ENCODE peak calls at places on chromosomes 12 and 14, in six cellular contexts. W, H, I, V, J and M are unnamed samples.

GRCh38 chr12:75842119-75842518 is 189.5 kb downstream of the PHLDA1 start:
- DNase-seq in W (no peak), H (no peak), I (peak), V (no peak), J (no peak), M (no peak)

GRCh38 chr12:42560977-42561376 is 28.6 kb downstream of the PRICKLE1 start:
- DNase-seq in W (no peak), H (no peak), I (no peak), V (no peak), J (no peak), M (no peak)

GRCh38 chr14:90850487-90850886 is 34.3 kb upstream of the TTC7B start:
- DNase-seq in W (no peak), H (no peak), I (peak), V (no peak), J (no peak), M (no peak)

GRCh38 chr12:132710062-132710421 is 600 bp upstream of the PGAM5 start:
- DNase-seq in W (no peak), H (no peak), I (no peak), V (peak), J (no peak), M (no peak)

GRCh38 chr12:481422-481821 is 21.7 kb downstream of the B4GALNT3 start:
- DNase-seq in W (no peak), H (no peak), I (no peak), V (peak), J (no peak), M (no peak)

GRCh38 chr14:90522585-90523191 is 125.9 kb downstream of the CALM1 start:
- DNase-seq in W (no peak), H (no peak), I (no peak), V (peak), J (no peak), M (no peak)

GRCh38 chr12:130161261-130162231 is 718 bp upstream of the FZD10 start:
- DNase-seq in W (no peak), H (no peak), I (no peak), V (peak), J (no peak), M (no peak)

GRCh38 chr14:21428930-21429329 is 27.0 kb downstream of the CHD8 start:
- DNase-seq in W (no peak), H (no peak), I (no peak), V (no peak), J (no peak), M (no peak)

GRCh38 chr12:120007272-120007671 is 18.2 kb downstream of the BICDL1 start:
- DNase-seq in W (peak), H (peak), I (no peak), V (no peak), J (peak), M (no peak)

GRCh38 chr12:95723693-95724384 is 66.7 kb downstream of the NTN4 start:
- DNase-seq in W (no peak), H (no peak), I (no peak), V (no peak), J (no peak), M (no peak)

GRCh38 chr14:63248211-63248610 is 44.0 kb downstream of the RHOJ start:
- DNase-seq in W (no peak), H (no peak), I (peak), V (peak), J (no peak), M (peak)

GRCh38 chr14:90677484-90678045 is 138.7 kb downstream of the TTC7B start:
- DNase-seq in W (no peak), H (no peak), I (peak), V (peak), J (peak), M (no peak)

GRCh38 chr12:114443607-114444421 is 37.9 kb upstream of the TBX5 start:
- DNase-seq in W (no peak), H (no peak), I (no peak), V (no peak), J (no peak), M (no peak)

GRCh38 chr14:61489932-61490331 is 168.6 kb downstream of the PRKCH start:
- DNase-seq in W (peak), H (no peak), I (no peak), V (no peak), J (no peak), M (no peak)

GRCh38 chr12:103505371-103506236 is 9.8 kb upstream of the C12orf42 start:
- DNase-seq in W (no peak), H (no peak), I (no peak), V (no peak), J (no peak), M (no peak)

GRCh38 chr12:31645944-31646343 is 13.5 kb upstream of the ETFBKMT start:
- DNase-seq in W (no peak), H (no peak), I (no peak), V (no peak), J (no peak), M (no peak)

GRCh38 chr12:4269279-4269991 is 4.1 kb upstream of the CCND2 start:
- DNase-seq in W (peak), H (peak), I (peak), V (peak), J (peak), M (no peak)

GRCh38 chr12:118187746-118188390 is 51.9 kb downstream of the PEBP1 start:
- DNase-seq in W (no peak), H (no peak), I (no peak), V (no peak), J (no peak), M (no peak)

GRCh38 chr12:27285395-27285794 is 41.3 kb downstream of the STK38L start:
- DNase-seq in W (no peak), H (no peak), I (peak), V (peak), J (no peak), M (no peak)

GRCh38 chr12:108586306-108586705 is 11.6 kb downstream of the TMEM119 start:
- DNase-seq in W (no peak), H (no peak), I (no peak), V (no peak), J (no peak), M (no peak)

GRCh38 chr12:121530600-121531355 is 50.0 kb downstream of the KDM2B start:
- DNase-seq in W (peak), H (peak), I (peak), V (peak), J (peak), M (peak)

GRCh38 chr12:10027311-10028099 is 3.0 kb upstream of the CLEC9A start:
- DNase-seq in W (peak), H (no peak), I (peak), V (peak), J (no peak), M (no peak)

GRCh38 chr12:118773956-118774723 is 207.2 kb upstream of the SRRM4 start:
- DNase-seq in W (no peak), H (no peak), I (no peak), V (no peak), J (no peak), M (no peak)

GRCh38 chr12:94207467-94208432 is 59.4 kb downstream of the PLXNC1 start:
- DNase-seq in W (peak), H (peak), I (no peak), V (no peak), J (no peak), M (no peak)

GRCh38 chr12:107429006-107429698 is 256.4 kb upstream of the PWP1 start:
- DNase-seq in W (no peak), H (no peak), I (no peak), V (no peak), J (no peak), M (no peak)

GRCh38 chr12:2539938-2540337 is 254.8 kb upstream of the FKBP4 start:
- DNase-seq in W (no peak), H (no peak), I (no peak), V (no peak), J (no peak), M (no peak)

GRCh38 chr12:116381240-116381743 is 103.8 kb upstream of the MED13L start:
- DNase-seq in W (no peak), H (no peak), I (no peak), V (no peak), J (no peak), M (no peak)

GRCh38 chr14:102661614-102662013 is 69.2 kb downstream of the RCOR1 start:
- DNase-seq in W (no peak), H (no peak), I (no peak), V (no peak), J (no peak), M (no peak)

GRCh38 chr14:34372766-34373165 is 89.3 kb downstream of the SPTSSA start:
- DNase-seq in W (no peak), H (no peak), I (no peak), V (no peak), J (no peak), M (no peak)

GRCh38 chr14:89417111-89417468 is at the start of gene FOXN3:
- DNase-seq in W (peak), H (peak), I (peak), V (peak), J (peak), M (no peak)

GRCh38 chr12:1668833-1669543 is 21.9 kb upstream of the ADIPOR2 start:
- DNase-seq in W (peak), H (no peak), I (peak), V (no peak), J (peak), M (no peak)

GRCh38 chr12:32877670-32878459 is 18.7 kb downstream of the PKP2 start:
- DNase-seq in W (no peak), H (no peak), I (no peak), V (peak), J (no peak), M (no peak)

GRCh38 chr14:76514599-76514998 is 138.7 kb downstream of the ESRRB start:
- DNase-seq in W (peak), H (peak), I (peak), V (peak), J (peak), M (no peak)

GRCh38 chr12:14843425-14843887 is at the start of gene ART4:
- DNase-seq in W (no peak), H (no peak), I (peak), V (no peak), J (no peak), M (no peak)

GRCh38 chr12:78018939-78019338 is 188.2 kb downstream of the NAV3 start:
- DNase-seq in W (peak), H (no peak), I (no peak), V (no peak), J (no peak), M (no peak)

GRCh38 chr14:88750945-88751344 is 41.8 kb downstream of the EML5 start:
- DNase-seq in W (no peak), H (no peak), I (no peak), V (no peak), J (no peak), M (no peak)

GRCh38 chr12:112233242-112233641 is 107.9 kb downstream of the TRAFD1 start:
- DNase-seq in W (no peak), H (no peak), I (no peak), V (no peak), J (no peak), M (no peak)

GRCh38 chr14:23172572-23172971 is 10.9 kb downstream of the SLC7A8 start:
- DNase-seq in W (no peak), H (no peak), I (no peak), V (no peak), J (peak), M (no peak)

GRCh38 chr14:22546722-22547071 is 42.3 kb downstream of the DAD1 start:
- DNase-seq in W (no peak), H (no peak), I (no peak), V (no peak), J (no peak), M (no peak)

DNA sequence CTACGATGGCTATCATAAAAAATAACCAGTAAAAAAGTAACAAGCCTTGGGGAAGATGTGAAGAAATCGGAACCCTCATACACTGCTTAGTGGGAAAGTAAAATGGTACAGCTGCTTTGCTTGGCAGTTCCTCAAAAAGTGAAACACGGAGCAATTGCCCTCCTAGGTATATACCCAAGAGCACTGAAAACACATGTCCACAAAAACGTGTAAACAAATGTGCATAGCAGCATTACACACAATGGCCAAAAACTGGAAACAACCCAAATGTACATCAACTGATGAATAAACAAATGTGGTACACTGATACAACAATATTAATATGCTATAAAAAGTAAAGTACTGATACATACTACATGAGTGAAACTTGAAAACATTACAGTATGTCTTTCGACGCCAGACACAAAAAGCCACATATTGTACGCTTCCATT is 1.2 kb downstream of the SLC41A2 start:
- DNase-seq in W (no peak), H (no peak), I (no peak), V (peak), J (no peak), M (no peak)
- H3K4me3 ChIP-seq in W (no peak), H (peak), I (no peak), V (peak), J (no peak), M (peak)

DNA sequence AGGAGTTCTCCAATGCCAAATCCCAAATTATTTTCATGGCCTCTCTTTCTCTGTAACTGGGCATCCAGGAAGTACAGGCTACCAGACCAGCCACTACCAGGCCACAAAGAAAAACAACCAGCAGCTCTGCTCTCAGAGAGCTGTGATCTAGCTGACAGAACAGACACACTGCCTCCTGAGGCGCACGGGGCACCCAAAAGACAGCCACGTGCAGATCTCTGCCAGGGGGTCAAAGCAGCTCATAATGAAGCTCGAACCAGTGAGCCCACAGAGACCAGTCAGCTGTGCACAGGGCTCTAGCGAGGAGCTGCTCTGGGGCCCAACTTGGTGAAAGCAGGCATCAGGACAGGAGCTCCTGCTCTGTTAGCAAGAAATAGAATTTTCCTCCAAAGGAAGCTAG is 30.4 kb downstream of the ACTN1 start:
- DNase-seq in W (no peak), H (no peak), I (no peak), V (peak), J (no peak), M (no peak)
- H3K4me3 ChIP-seq in W (no peak), H (no peak), I (no peak), V (no peak), J (no peak), M (no peak)

GRCh38 chr14:31024577-31025334 is 693 bp upstream of the AP4S1 start:
- DNase-seq in W (no peak), H (peak), I (peak), V (peak), J (no peak), M (no peak)
- H3K4me3 ChIP-seq in W (peak), H (peak), I (peak), V (peak), J (peak), M (peak)

DNA sequence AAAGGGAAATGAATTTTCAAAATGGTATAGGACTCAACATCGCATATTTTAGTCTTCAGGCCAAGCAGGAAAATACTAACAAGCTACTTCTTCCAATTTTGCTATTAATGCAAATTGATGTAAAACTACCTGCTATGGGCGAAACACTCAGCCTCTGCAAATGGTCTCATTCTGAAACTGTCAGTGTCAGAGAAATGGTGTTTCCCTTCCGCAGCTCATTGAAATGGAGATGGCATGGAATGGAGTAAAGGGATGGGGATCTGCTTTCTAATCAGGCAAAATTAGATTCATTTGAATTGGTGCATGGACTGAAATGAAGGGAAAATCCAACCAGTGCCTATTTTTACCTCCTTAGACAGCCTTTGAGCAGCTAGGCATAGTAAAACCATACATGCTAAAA is 80.4 kb upstream of the EEA1 start:
- DNase-seq in W (no peak), H (no peak), I (no peak), V (no peak), J (no peak), M (no peak)
- H3K4me3 ChIP-seq in W (no peak), H (no peak), I (no peak), V (no peak), J (no peak), M (no peak)

GRCh38 chr14:59918824-59919581 is 941 bp upstream of the LRRC9 start:
- DNase-seq in W (no peak), H (peak), I (peak), V (peak), J (peak), M (no peak)
- H3K4me3 ChIP-seq in W (no peak), H (peak), I (no peak), V (peak), J (peak), M (peak)

DNA sequence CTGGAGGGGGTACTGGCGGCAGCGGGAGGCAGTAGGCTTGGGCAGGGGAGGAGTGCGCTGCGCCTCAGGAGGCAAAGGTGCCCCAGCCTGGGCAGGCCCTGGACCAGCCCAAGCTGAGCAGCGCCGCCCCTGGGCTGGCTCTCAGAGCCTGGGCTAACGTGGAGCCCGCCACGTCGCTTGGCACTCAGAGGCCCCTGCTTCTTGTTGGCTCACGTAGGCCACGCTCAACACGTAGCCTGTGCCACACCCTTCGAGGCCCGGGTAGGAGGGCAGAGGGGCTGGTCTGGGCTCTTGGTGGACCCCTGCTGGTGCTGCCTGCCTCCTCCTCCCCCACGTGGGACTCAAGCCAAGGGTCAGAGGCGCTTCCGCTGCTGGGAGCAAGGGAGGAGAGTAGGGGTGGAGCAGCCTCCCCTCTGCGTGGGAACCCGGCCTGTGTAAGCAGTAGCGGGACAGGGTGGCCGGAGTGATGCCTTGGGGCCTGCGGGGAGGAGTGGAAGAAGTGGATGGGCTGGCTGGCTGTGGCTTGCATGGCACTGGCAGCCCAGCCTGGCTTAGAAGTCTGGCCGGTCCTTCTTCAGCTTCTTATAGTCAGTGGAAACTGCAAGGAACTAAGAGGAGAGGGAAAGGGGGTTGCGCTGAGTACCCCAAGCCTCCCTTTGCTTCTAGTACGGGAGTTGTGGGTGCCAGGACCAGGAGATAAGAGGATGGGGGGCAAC is 5.7 kb downstream of the SHMT2 start:
- DNase-seq in W (no peak), H (no peak), I (peak), V (no peak), J (no peak), M (no peak)
- H3K4me3 ChIP-seq in W (no peak), H (no peak), I (no peak), V (no peak), J (no peak), M (no peak)